ENCODE peak calls at places on chromosomes 16 and 17, in seven cellular contexts. O, C, N, S, J, T and F are unnamed samples. For H3K4me1 and H3K36me3, the result is how much of the 10 kb centered on the place peaks cover.

GRCh38 chr16:66516808-66517585 is 32.9 kb downstream of the TK2 start:
- DNase-seq in O (peak), C (peak), N (peak), S (peak), J (no peak), T (peak), F (peak)

GRCh38 chr17:73814070-73814469 is 169.8 kb upstream of the SDK2 start:
- DNase-seq in O (no peak), C (no peak), N (no peak), S (no peak), J (no peak), T (no peak), F (no peak)

GRCh38 chr17:50056217-50056960 is 479 bp downstream of the ITGA3 start:
- DNase-seq in O (peak), C (peak), N (peak), S (no peak), J (peak), T (peak), F (peak)

GRCh38 chr17:6450926-6451717 is 6.9 kb downstream of the PIMREG start:
- DNase-seq in O (no peak), C (no peak), N (no peak), S (no peak), J (no peak), T (no peak), F (no peak)

GRCh38 chr17:80866050-80866793 is 125.4 kb upstream of the CHMP6 start:
- DNase-seq in O (peak), C (peak), N (peak), S (peak), J (no peak), T (peak), F (peak)

GRCh38 chr17:52789829-52790228 is 631.3 kb upstream of the CA10 start:
- DNase-seq in O (no peak), C (no peak), N (no peak), S (no peak), J (no peak), T (no peak), F (no peak)

GRCh38 chr16:49409121-49409520 is 35.5 kb downstream of the C16orf78 start:
- DNase-seq in O (no peak), C (no peak), N (no peak), S (no peak), J (no peak), T (no peak), F (no peak)

GRCh38 chr17:12231027-12231682 is 210.5 kb downstream of the MAP2K4 start:
- DNase-seq in O (no peak), C (no peak), N (peak), S (no peak), J (no peak), T (no peak), F (no peak)

GRCh38 chr17:78929908-78930775 is 5.0 kb upstream of the TIMP2 start:
- DNase-seq in O (peak), C (no peak), N (no peak), S (no peak), J (no peak), T (no peak), F (no peak)

GRCh38 chr16:81327483-81328196 is 12.9 kb downstream of the GAN start:
- DNase-seq in O (no peak), C (peak), N (no peak), S (no peak), J (no peak), T (no peak), F (no peak)

GRCh38 chr17:15273141-15273793 is 8.1 kb upstream of the PMP22 start:
- DNase-seq in O (no peak), C (no peak), N (no peak), S (no peak), J (no peak), T (no peak), F (no peak)

GRCh38 chr17:9331512-9332163 is 244.0 kb downstream of the STX8 start:
- DNase-seq in O (no peak), C (no peak), N (no peak), S (no peak), J (no peak), T (no peak), F (no peak)

GRCh38 chr17:45700171-45701090 is 83.7 kb upstream of the CRHR1 start:
- DNase-seq in O (no peak), C (no peak), N (no peak), S (no peak), J (no peak), T (no peak), F (no peak)

GRCh38 chr16:22117666-22118065 is 25.3 kb downstream of the VWA3A start:
- DNase-seq in O (no peak), C (no peak), N (no peak), S (no peak), J (no peak), T (peak), F (no peak)

GRCh38 chr16:66869424-66869823 is 10.9 kb upstream of the PDP2 start:
- DNase-seq in O (no peak), C (no peak), N (no peak), S (no peak), J (no peak), T (no peak), F (no peak)

GRCh38 chr16:12150600-12150999 is 174.1 kb downstream of the SNX29 start:
- DNase-seq in O (no peak), C (no peak), N (no peak), S (no peak), J (no peak), T (no peak), F (no peak)

GRCh38 chr16:89855986-89856385 is 17.4 kb upstream of the TCF25 start:
- DNase-seq in O (no peak), C (no peak), N (no peak), S (no peak), J (peak), T (no peak), F (no peak)

GRCh38 chr17:64005734-64006167 is 7.6 kb downstream of the PRR29 start:
- DNase-seq in O (no peak), C (peak), N (peak), S (no peak), J (no peak), T (peak), F (peak)

GRCh38 chr16:1552129-1552528 is 18.7 kb downstream of the TMEM204 start:
- DNase-seq in O (no peak), C (no peak), N (no peak), S (no peak), J (peak), T (no peak), F (no peak)

GRCh38 chr17:66172706-66173223 is 19.2 kb downstream of the CEP112 start:
- DNase-seq in O (no peak), C (no peak), N (no peak), S (no peak), J (no peak), T (no peak), F (no peak)

GRCh38 chr16:85304337-85304736 is 192.1 kb upstream of the CIBAR2 start:
- DNase-seq in O (no peak), C (no peak), N (no peak), S (no peak), J (no peak), T (no peak), F (no peak)

GRCh38 chr17:7217113-7217987 is 2.3 kb downstream of the DLG4 start:
- DNase-seq in O (no peak), C (peak), N (peak), S (no peak), J (peak), T (peak), F (peak)

GRCh38 chr16:73873643-73874042 is 423.0 kb upstream of the PSMD7 start:
- DNase-seq in O (no peak), C (no peak), N (no peak), S (no peak), J (no peak), T (no peak), F (no peak)

GRCh38 chr17:81432873-81433451 is 37.7 kb downstream of the BAHCC1 start:
- DNase-seq in O (no peak), C (peak), N (no peak), S (no peak), J (peak), T (no peak), F (no peak)

GRCh38 chr17:45320931-45321461 is 4.2 kb upstream of the MAP3K14 start:
- DNase-seq in O (no peak), C (no peak), N (no peak), S (no peak), J (no peak), T (no peak), F (no peak)

GRCh38 chr16:15996432-15997109 is 47.2 kb downstream of the ABCC1 start:
- DNase-seq in O (peak), C (peak), N (peak), S (peak), J (no peak), T (peak), F (no peak)

GRCh38 chr17:16044484-16044883 is 44.9 kb downstream of the TTC19 start:
- DNase-seq in O (no peak), C (no peak), N (no peak), S (no peak), J (no peak), T (no peak), F (no peak)

GRCh38 chr16:88815901-88816589 is 4.3 kb upstream of the APRT start:
- DNase-seq in O (no peak), C (peak), N (no peak), S (no peak), J (peak), T (peak), F (peak)

GRCh38 chr16:20799599-20799998 is 6.7 kb downstream of the ERI2 start:
- DNase-seq in O (no peak), C (no peak), N (no peak), S (no peak), J (no peak), T (no peak), F (no peak)

GRCh38 chr16:12829096-12829888 is 25.6 kb upstream of the CPPED1 start:
- DNase-seq in O (no peak), C (no peak), N (no peak), S (no peak), J (no peak), T (no peak), F (no peak)

GRCh38 chr17:65093930-65094329 is 37.4 kb upstream of the GNA13 start:
- DNase-seq in O (no peak), C (no peak), N (no peak), S (no peak), J (no peak), T (no peak), F (no peak)

GRCh38 chr17:74429604-74430384 is 2.1 kb upstream of the GPRC5C start:
- DNase-seq in O (peak), C (peak), N (no peak), S (no peak), J (peak), T (no peak), F (peak)

GRCh38 chr17:71486171-71486740 is 634.6 kb upstream of the SOX9 start:
- DNase-seq in O (no peak), C (no peak), N (no peak), S (no peak), J (no peak), T (no peak), F (no peak)

GRCh38 chr16:85667841-85668413 is 20.8 kb downstream of the GINS2 start:
- DNase-seq in O (no peak), C (no peak), N (peak), S (no peak), J (peak), T (no peak), F (no peak)

GRCh38 chr17:55067697-55068439 is 99.3 kb downstream of the STXBP4 start:
- DNase-seq in O (no peak), C (no peak), N (no peak), S (no peak), J (no peak), T (no peak), F (no peak)

GRCh38 chr16:56691885-56692284 is 9.6 kb downstream of the MT1X start:
- DNase-seq in O (no peak), C (no peak), N (no peak), S (no peak), J (no peak), T (no peak), F (peak)

GRCh38 chr17:60330731-60331130 is 61.2 kb downstream of the USP32 start:
- DNase-seq in O (no peak), C (no peak), N (no peak), S (no peak), J (no peak), T (no peak), F (no peak)

GRCh38 chr17:75404739-75405364 is 626 bp downstream of the GRB2 start:
- DNase-seq in O (peak), C (peak), N (peak), S (no peak), J (peak), T (peak), F (peak)

DNA sequence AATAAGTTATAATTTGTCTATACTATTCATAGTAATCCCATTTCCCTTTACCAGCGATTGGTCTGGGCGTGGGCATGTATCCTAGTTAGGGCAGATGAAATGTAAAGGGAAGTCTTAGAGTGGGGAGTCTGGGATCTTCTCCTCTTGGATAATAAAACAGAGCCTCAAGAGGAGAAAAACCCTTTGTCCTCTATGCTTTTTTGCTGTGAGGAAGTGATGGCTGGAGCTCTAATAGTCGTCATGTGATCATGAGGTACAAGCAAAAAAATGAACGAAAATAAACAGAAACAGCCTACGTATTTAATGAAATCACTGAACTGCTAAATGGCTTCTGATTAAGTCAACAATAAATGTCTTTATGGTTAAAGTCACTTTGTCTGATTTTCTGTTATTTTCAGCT is 26.8 kb downstream of the EFCAB5 start:
- DNase-seq in O (no peak), C (no peak), N (no peak), S (no peak), J (no peak), T (no peak), F (no peak)
- H3K4me1 ChIP-seq in O (under half), C (under half), N (under half), S (under half), J (under half), T (under half), F (under half)

GRCh38 chr16:3730161-3731125 is 13.1 kb upstream of the TRAP1 start:
- DNase-seq in O (no peak), C (no peak), N (no peak), S (no peak), J (no peak), T (no peak), F (no peak)

GRCh38 chr16:3729161-3730112 is 12.1 kb upstream of the TRAP1 start:
- DNase-seq in O (no peak), C (no peak), N (no peak), S (no peak), J (peak), T (no peak), F (no peak)

GRCh38 chr16:3726021-3726687 is 8.8 kb upstream of the TRAP1 start:
- DNase-seq in O (no peak), C (no peak), N (no peak), S (no peak), J (no peak), T (no peak), F (no peak)

GRCh38 chr16:3727806-3728381 is 10.6 kb upstream of the TRAP1 start:
- DNase-seq in O (no peak), C (no peak), N (no peak), S (no peak), J (peak), T (peak), F (no peak)

GRCh38 chr16:3728424-3729160 is 11.3 kb upstream of the TRAP1 start:
- DNase-seq in O (no peak), C (no peak), N (no peak), S (no peak), J (peak), T (no peak), F (no peak)
- H3K36me3 ChIP-seq in O (under half), C (half or more), N (half or more), S (under half), J (half or more), T (under half), F (under half)

DNA sequence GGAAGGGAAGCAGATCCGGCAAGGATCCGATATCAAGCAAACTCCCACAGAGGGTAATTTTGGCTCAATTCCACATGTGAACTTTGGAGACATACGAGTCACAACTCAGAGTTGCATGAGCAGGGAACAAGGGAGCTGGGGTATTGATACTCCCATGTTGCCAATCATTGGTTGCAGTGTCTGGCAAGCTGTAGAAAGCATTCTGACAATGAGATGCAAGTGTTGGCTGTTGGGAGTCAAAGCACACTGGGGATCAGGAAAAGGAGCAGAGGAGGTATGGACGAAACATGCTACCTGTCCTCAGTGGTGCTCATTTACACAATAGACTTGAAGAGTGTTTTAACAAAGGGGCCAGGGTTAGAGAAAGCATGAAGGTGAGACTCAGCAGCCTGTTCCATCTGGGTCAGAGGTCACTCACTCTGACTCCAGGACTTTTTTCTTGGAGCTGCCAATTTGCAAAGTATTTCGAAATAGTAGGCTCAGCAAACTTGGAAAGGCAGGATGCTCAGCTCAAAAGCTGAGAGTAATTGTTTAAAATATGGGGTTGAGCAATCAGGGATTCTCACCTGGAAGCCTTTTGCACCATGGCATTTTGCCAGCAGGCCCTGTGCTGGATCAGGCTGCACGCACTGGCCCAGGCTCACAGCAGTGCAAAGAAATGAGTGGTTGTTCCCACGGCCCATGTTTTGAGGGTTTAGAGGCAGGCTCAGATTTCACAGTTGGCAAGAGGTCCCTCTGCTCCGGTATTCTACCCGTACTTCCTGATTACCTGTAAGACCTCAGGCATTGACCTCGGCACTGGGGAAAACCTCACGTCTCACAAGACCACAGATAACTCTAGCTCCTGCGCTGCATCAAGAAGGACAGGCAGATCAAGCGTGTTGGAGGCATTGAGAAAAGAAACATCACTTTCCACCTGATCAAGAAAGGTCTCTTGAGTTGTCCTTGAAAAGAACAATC is 17.6 kb upstream of the NKD1 start:
- DNase-seq in O (no peak), C (peak), N (no peak), S (no peak), J (no peak), T (no peak), F (no peak)
- TF ChIP-seq EP300 in O (no peak), C (no peak), N (no peak), S (no peak), J (no peak), T (no peak), F (no peak)

GRCh38 chr16:519841-520687 is 7.4 kb upstream of the CAPN15 start:
- DNase-seq in O (no peak), C (no peak), N (no peak), S (no peak), J (peak), T (no peak), F (no peak)
- H3K4me1 ChIP-seq in O (under half), C (under half), N (under half), S (under half), J (under half), T (under half), F (under half)

GRCh38 chr17:17897442-17897841 is 60.7 kb upstream of the SREBF1 start:
- DNase-seq in O (no peak), C (no peak), N (no peak), S (no peak), J (no peak), T (no peak), F (no peak)

GRCh38 chr17:17899486-17899885 is 62.7 kb upstream of the SREBF1 start:
- DNase-seq in O (no peak), C (no peak), N (no peak), S (no peak), J (no peak), T (no peak), F (no peak)

GRCh38 chr17:17898673-17899072 is 61.9 kb upstream of the SREBF1 start:
- DNase-seq in O (no peak), C (no peak), N (no peak), S (no peak), J (no peak), T (no peak), F (no peak)

GRCh38 chr17:17892731-17893130 is 55.9 kb upstream of the SREBF1 start:
- DNase-seq in O (no peak), C (no peak), N (no peak), S (no peak), J (no peak), T (no peak), F (no peak)

GRCh38 chr17:17896746-17897145 is 60.0 kb upstream of the SREBF1 start:
- DNase-seq in O (no peak), C (no peak), N (no peak), S (no peak), J (no peak), T (no peak), F (no peak)
- H3K36me3 ChIP-seq in O (under half), C (half or more), N (under half), S (under half), J (half or more), T (under half), F (under half)